ENCODE peak calls at places on chromosome 16, in seven cellular contexts. F is stimulated activated naive CD8-positive, alpha-beta T cell treated with anti-CD3 and anti-CD28 coated beads, Interleukin-15, amount 100 ng/mL, for 72 hours; V is sciatic nerve; P is left ventricle myocardium superior; T is Panc1; I is left colon; S is naive thymus-derived CD4-positive, alpha-beta T cell. X is an unnamed sample.

GRCh38 chr16:69860233-69861231 is 90.6 kb upstream of the CLEC18A start:
- ATAC-seq in V (peak), P (no peak), T (no peak), F (no peak), I (peak), S (no peak), X (no peak)

GRCh38 chr16:87806246-87806607 is 40.4 kb upstream of the KLHDC4 start:
- ATAC-seq in F (peak), I (peak), S (peak), T (no peak), V (no peak), P (no peak), X (peak)

GRCh38 chr16:22116095-22116700 is 23.9 kb downstream of the VWA3A start:
- ATAC-seq in F (no peak), I (no peak), T (no peak), P (no peak), V (no peak), S (no peak), X (no peak)

GRCh38 chr16:4618645-4619418 is 4.1 kb upstream of the UBALD1 start:
- ATAC-seq in S (no peak), I (no peak), T (no peak), F (no peak), P (no peak), V (no peak), X (no peak)

GRCh38 chr16:81437860-81438259 is 6.7 kb upstream of the CMIP start:
- ATAC-seq in F (no peak), S (peak), P (no peak), I (no peak), T (no peak), V (no peak), X (no peak)

GRCh38 chr16:83338941-83339340 is 468.8 kb upstream of the HSBP1 start:
- ATAC-seq in P (no peak), V (no peak), I (no peak), F (no peak), S (no peak), T (no peak), X (no peak)

GRCh38 chr16:78210305-78210704 is 110.9 kb downstream of the WWOX start:
- ATAC-seq in F (no peak), T (no peak), P (no peak), V (no peak), I (no peak), S (no peak), X (peak)

GRCh38 chr16:50709061-50709695 is 15.8 kb downstream of the NOD2 start:
- ATAC-seq in V (peak), T (no peak), S (peak), I (peak), F (no peak), P (peak), X (no peak)

GRCh38 chr16:18800674-18801196 is 614 bp downstream of the ARL6IP1 start:
- ATAC-seq in P (no peak), S (no peak), I (peak), T (no peak), V (peak), F (no peak), X (no peak)

GRCh38 chr16:65757064-65757463 is 609.4 kb upstream of the CDH5 start:
- ATAC-seq in S (no peak), P (no peak), F (no peak), I (no peak), T (no peak), V (peak), X (no peak)

X was measured in esophagus mucosa.